ENCODE peak calls at places on chromosome 17, in nine cellular contexts. V is activated naive CD8-positive, alpha-beta T cell treated with anti-CD3 and anti-CD28 coated beads, Interleukin-2, amount 50 U/mL, for 24 hours; L is tibial nerve; B is occipital lobe; A is NCI-H1436 treated with DMSO at 0.1 percent for 48 hours; T is right cardiac atrium; J is activated naive CD4-positive, alpha-beta T cell treated with anti-CD3 and anti-CD28 coated beads, Interleukin-2, amount 10 ng/mL, durations not matched to agents 7 days and 5 days; P is EL; G is mucosa of gallbladder. H is an unnamed sample.

GRCh38 chr17:30234296-30234695 is 1.2 kb downstream of the SLC6A4 start:
- DNase-seq in P (no peak), T (no peak), G (no peak), L (no peak), B (no peak), V (no peak), A (no peak), J (no peak), H (no peak)

GRCh38 chr17:74452841-74453661 is 13.4 kb upstream of the CD300A start:
- DNase-seq in T (no peak), A (no peak), G (no peak), V (no peak), J (no peak), B (no peak), L (no peak), P (no peak), H (no peak)

GRCh38 chr17:20266806-20267458 is 200.4 kb downstream of the LGALS9B start:
- DNase-seq in B (no peak), T (no peak), A (no peak), G (no peak), P (peak; percentile 56), J (no peak), L (no peak), V (no peak), H (no peak)

GRCh38 chr17:70107441-70107840 is 32.4 kb downstream of the KCNJ16 start:
- DNase-seq in J (no peak), V (no peak), A (no peak), P (peak; percentile 6), T (no peak), G (no peak), B (no peak), L (no peak), H (no peak)

GRCh38 chr17:5759501-5759925 is 175.2 kb upstream of the NLRP1 start:
- DNase-seq in P (no peak), B (no peak), A (no peak), V (no peak), T (no peak), G (no peak), J (no peak), L (no peak), H (no peak)

GRCh38 chr17:42928714-42929496 is 28.3 kb downstream of the G6PC1 start:
- DNase-seq in A (peak; percentile 52), G (peak; percentile 51), L (peak; percentile 54), J (peak; percentile 29), V (peak; percentile 35), P (peak; percentile 66), T (peak; percentile 28), B (no peak), H (no peak)

GRCh38 chr17:41494524-41494923 is 4.8 kb upstream of the KRT36 start:
- DNase-seq in P (peak; percentile 64), G (no peak), T (no peak), L (no peak), B (no peak), J (no peak), A (no peak), V (no peak), H (no peak)

GRCh38 chr17:9368631-9369030 is 207.0 kb downstream of the STX8 start:
- DNase-seq in B (no peak), A (no peak), J (no peak), L (no peak), G (no peak), P (no peak), T (no peak), V (no peak), H (no peak)

GRCh38 chr17:20189322-20189721 is 180.2 kb downstream of the SPECC1 start:
- DNase-seq in P (peak; percentile 47), L (no peak), J (no peak), G (no peak), T (no peak), A (no peak), V (no peak), B (peak; percentile 88), H (no peak)

GRCh38 chr17:46764709-46765401 is 53.6 kb downstream of the WNT3 start:
- DNase-seq in V (no peak), A (no peak), J (no peak), B (no peak), T (peak; percentile 82), L (no peak), G (no peak), P (peak; percentile 99), H (no peak)

GRCh38 chr17:19883537-19884215 is 15.9 kb upstream of the ULK2 start:
- DNase-seq in A (no peak), J (no peak), V (no peak), T (no peak), B (no peak), L (no peak), P (no peak), G (no peak), H (no peak)

GRCh38 chr17:60845012-60845411 is 167.4 kb downstream of the BCAS3 start:
- DNase-seq in P (no peak), G (no peak), B (no peak), V (no peak), L (no peak), J (no peak), A (no peak), T (no peak), H (no peak)

GRCh38 chr17:74749262-74750038 is 1.0 kb downstream of the NHERF1 start:
- DNase-seq in J (peak; percentile 71), A (no peak), L (no peak), G (no peak), T (no peak), P (peak; percentile 72), V (peak; percentile 57), B (no peak), H (no peak)

GRCh38 chr17:48567646-48568354 is 10.3 kb downstream of the HOXB4 start:
- DNase-seq in A (no peak), V (no peak), L (no peak), J (no peak), B (no peak), T (no peak), G (no peak), P (no peak), H (no peak)

GRCh38 chr17:29376667-29377268 is 13.4 kb upstream of the TAOK1 start:
- DNase-seq in A (no peak), V (no peak), L (no peak), B (peak; percentile 89), T (peak; percentile 65), J (no peak), G (peak; percentile 50), P (peak; percentile 77), H (no peak)

GRCh38 chr17:78108726-78109488 is 19.6 kb downstream of the TMC6 start:
- DNase-seq in J (no peak), A (no peak), L (no peak), P (no peak), T (no peak), B (no peak), G (no peak), V (no peak), H (no peak)

GRCh38 chr17:29613371-29613837 is 9.3 kb downstream of the CORO6 start:
- DNase-seq in V (peak; percentile 99), A (no peak), B (peak; percentile 81), L (peak; percentile 96), G (peak; percentile 96), J (peak; percentile 97), P (peak; percentile 77), T (peak; percentile 96), H (no peak)

GRCh38 chr17:29212681-29213121 is 32.5 kb upstream of the MYO18A start:
- DNase-seq in B (peak; percentile 77), V (no peak), A (no peak), J (no peak), G (no peak), L (no peak), P (peak; percentile 22), T (no peak), H (no peak)

GRCh38 chr17:73101031-73101430 is 8.5 kb upstream of the SLC39A11 start:
- DNase-seq in P (no peak), T (no peak), J (no peak), B (no peak), A (no peak), L (no peak), G (no peak), V (no peak), H (no peak)

GRCh38 chr17:30323262-30323894 is 10.5 kb downstream of the TMIGD1 start:
- DNase-seq in V (no peak), L (no peak), A (no peak), B (no peak), T (no peak), J (no peak), P (no peak), G (no peak), H (peak; percentile 27)

GRCh38 chr17:59365383-59365981 is 34.0 kb downstream of the YPEL2 start:
- DNase-seq in A (peak; percentile 42), P (no peak), G (no peak), B (no peak), J (peak; percentile 49), T (no peak), L (no peak), V (no peak), H (no peak)

GRCh38 chr17:73957564-73957963 is 245.9 kb upstream of the RPL38 start:
- DNase-seq in L (no peak), P (no peak), B (no peak), V (no peak), A (no peak), J (no peak), G (peak; percentile 55), T (no peak), H (no peak)

GRCh38 chr17:40516581-40517285 is 15.3 kb upstream of the TNS4 start:
- DNase-seq in T (no peak), L (no peak), A (no peak), J (peak; percentile 86), V (peak; percentile 60), G (no peak), B (no peak), P (peak; percentile 72), H (no peak)

GRCh38 chr17:68100000-68100641 is 64.6 kb downstream of the KPNA2 start:
- DNase-seq in G (no peak), B (no peak), L (no peak), T (no peak), A (no peak), P (no peak), J (no peak), V (no peak), H (no peak)

GRCh38 chr17:163514-164103 is 17.8 kb downstream of the DOC2B start:
- DNase-seq in T (no peak), B (no peak), J (no peak), G (no peak), P (no peak), A (no peak), V (no peak), L (no peak), H (no peak)

GRCh38 chr17:38691154-38691553 is 13.9 kb upstream of the MLLT6 start:
- DNase-seq in P (no peak), B (no peak), J (no peak), T (no peak), L (no peak), G (no peak), V (no peak), A (no peak), H (no peak)

GRCh38 chr17:59890720-59891119 is 2.0 kb downstream of the TUBD1 start:
- DNase-seq in L (no peak), B (no peak), P (peak; percentile 38), T (no peak), G (no peak), J (no peak), A (no peak), V (no peak), H (no peak)

GRCh38 chr17:41520821-41521521 is 2.3 kb upstream of the KRT15 start:
- DNase-seq in J (no peak), G (no peak), A (no peak), B (no peak), P (peak; percentile 25), T (no peak), V (no peak), L (no peak), H (no peak)

GRCh38 chr17:68910789-68911431 is 44.3 kb downstream of the ABCA8 start:
- DNase-seq in J (no peak), A (no peak), L (no peak), B (no peak), V (no peak), P (no peak), G (no peak), T (no peak), H (no peak)

GRCh38 chr17:30589431-30589830 is 112.2 kb downstream of the GOSR1 start:
- DNase-seq in P (no peak), L (no peak), T (no peak), A (no peak), B (no peak), J (no peak), V (no peak), G (no peak), H (no peak)

GRCh38 chr17:41492771-41493170 is 3.1 kb upstream of the KRT36 start:
- DNase-seq in B (no peak), T (peak; percentile 30), P (peak; percentile 36), V (no peak), G (peak; percentile 38), J (no peak), A (no peak), L (no peak), H (no peak)

H was measured in NCI-H187 treated with DMSO at 0.1 percent for 48 hours.